ENCODE peak calls at places on chromosomes 2 and 18, in five cellular contexts. One of them, this sample, is unnamed.

GRCh38 chr2:64792995-64793639 is 139.4 kb upstream of the SERTAD2 start:
- DNase-seq in H1: no peak
- DNase-seq in H9: no peak
- DNase-seq in IMR-90: peak
- DNase-seq in mesendoderm: no peak
- DNase-seq in this sample: no peak

GRCh38 chr2:3656762-3657691 is 973 bp upstream of the ALLC start:
- DNase-seq in IMR-90: peak
- DNase-seq in mesendoderm: peak
- DNase-seq in H1: no peak
- DNase-seq in H9: peak
- DNase-seq in this sample: peak

GRCh38 chr18:51668632-51669031 is 471.2 kb upstream of the MEX3C start:
- DNase-seq in H1: no peak
- DNase-seq in IMR-90: no peak
- DNase-seq in mesendoderm: no peak
- DNase-seq in H9: no peak
- DNase-seq in this sample: no peak

GRCh38 chr2:239285071-239285931 is 115.5 kb downstream of the HDAC4 start:
- DNase-seq in H1: no peak
- DNase-seq in IMR-90: no peak
- DNase-seq in mesendoderm: no peak
- DNase-seq in H9: no peak
- DNase-seq in this sample: peak

GRCh38 chr2:241073166-241074064 is 28.7 kb downstream of the MTERF4 start:
- DNase-seq in IMR-90: no peak
- DNase-seq in H1: no peak
- DNase-seq in H9: no peak
- DNase-seq in mesendoderm: no peak
- DNase-seq in this sample: no peak

GRCh38 chr2:63614448-63614968 is 25.7 kb downstream of the MDH1 start:
- DNase-seq in H1: no peak
- DNase-seq in IMR-90: peak
- DNase-seq in H9: no peak
- DNase-seq in mesendoderm: peak
- DNase-seq in this sample: peak

GRCh38 chr2:144996225-144996795 is 476.4 kb upstream of the ZEB2 start:
- DNase-seq in H9: no peak
- DNase-seq in H1: no peak
- DNase-seq in IMR-90: peak
- DNase-seq in mesendoderm: no peak
- DNase-seq in this sample: peak

GRCh38 chr2:63596487-63596886 is 7.7 kb downstream of the MDH1 start:
- DNase-seq in H9: no peak
- DNase-seq in H1: no peak
- DNase-seq in mesendoderm: no peak
- DNase-seq in IMR-90: no peak
- DNase-seq in this sample: no peak

GRCh38 chr2:213991454-213992108 is 419.3 kb upstream of the VWC2L start:
- DNase-seq in mesendoderm: no peak
- DNase-seq in H1: no peak
- DNase-seq in H9: no peak
- DNase-seq in IMR-90: peak
- DNase-seq in this sample: peak

GRCh38 chr18:62715829-62716678 is 713 bp downstream of the PHLPP1 start:
- DNase-seq in H9: peak
- DNase-seq in mesendoderm: peak
- DNase-seq in IMR-90: peak
- DNase-seq in H1: peak
- DNase-seq in this sample: peak

GRCh38 chr2:56185582-56186046 is 1.8 kb downstream of the CCDC85A start:
- DNase-seq in IMR-90: no peak
- DNase-seq in H9: peak
- DNase-seq in H1: peak
- DNase-seq in mesendoderm: peak
- DNase-seq in this sample: peak

GRCh38 chr2:192236136-192236535 is 41.4 kb upstream of the TMEFF2 start:
- DNase-seq in H9: no peak
- DNase-seq in IMR-90: peak
- DNase-seq in H1: no peak
- DNase-seq in mesendoderm: no peak
- DNase-seq in this sample: peak

GRCh38 chr2:109125595-109126500 is 3.2 kb upstream of the SH3RF3 start:
- DNase-seq in H1: peak
- DNase-seq in mesendoderm: peak
- DNase-seq in H9: no peak
- DNase-seq in IMR-90: peak
- DNase-seq in this sample: peak

GRCh38 chr2:127901339-127902072 is 15.8 kb upstream of the AMMECR1L start:
- DNase-seq in H1: no peak
- DNase-seq in mesendoderm: no peak
- DNase-seq in IMR-90: peak
- DNase-seq in H9: no peak
- DNase-seq in this sample: no peak

DNA sequence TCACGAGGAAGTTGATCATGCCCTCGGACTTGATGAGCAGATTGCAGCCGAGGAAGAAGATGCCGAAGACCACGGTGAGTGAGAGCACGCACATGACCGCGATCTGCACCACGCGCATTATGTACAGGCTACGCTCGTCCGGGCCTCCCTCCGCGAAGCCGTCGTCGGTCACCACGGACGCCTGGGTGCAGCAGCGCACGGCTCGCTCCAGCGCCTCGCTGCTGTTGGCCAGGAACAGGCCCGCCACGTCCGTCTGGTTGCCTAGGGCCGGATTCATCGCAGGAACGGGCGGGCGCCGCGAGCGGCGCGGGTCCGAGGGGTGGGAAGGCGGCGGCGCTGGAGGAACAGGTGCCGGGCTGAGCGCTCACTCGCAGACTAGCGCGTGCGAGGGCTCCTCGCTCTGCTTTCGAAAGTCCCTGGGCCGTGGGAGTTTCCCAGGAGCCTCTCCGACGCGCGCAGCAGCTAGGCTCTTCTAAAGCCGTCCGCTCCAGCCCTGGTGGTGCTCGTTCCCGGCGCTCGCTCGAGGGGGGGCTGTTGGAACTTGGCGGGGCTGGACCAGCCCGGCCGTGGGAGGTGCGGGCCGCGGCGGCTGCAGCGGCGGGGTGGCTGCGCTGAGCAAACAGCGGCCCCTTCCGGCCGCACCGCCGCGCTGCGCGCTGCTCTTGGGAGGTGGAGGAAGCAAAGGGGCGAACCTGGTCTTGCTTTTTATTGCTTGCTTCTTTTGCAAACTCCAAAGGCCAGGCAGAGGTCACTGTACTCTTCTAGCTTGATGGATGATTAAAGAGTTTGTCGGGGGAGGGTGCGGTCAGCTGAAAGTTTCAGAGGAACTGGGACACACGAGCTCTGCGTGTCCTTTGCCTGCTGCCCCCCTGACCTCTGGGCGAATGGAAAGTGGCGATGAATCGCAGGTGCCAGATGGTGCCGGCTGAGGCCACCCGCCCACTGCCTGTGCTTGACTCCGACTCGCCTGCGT is at the start of gene RPRM:
- DNase-seq in H1: peak
- DNase-seq in IMR-90: peak
- DNase-seq in mesendoderm: peak
- DNase-seq in H9: peak
- DNase-seq in this sample: peak
- H2BK15ac ChIP-seq in H1: peak
- H2BK15ac ChIP-seq in IMR-90: no peak
- H2BK15ac ChIP-seq in mesendoderm: no peak
- H2BK15ac ChIP-seq in H9: no peak
- H2BK15ac ChIP-seq in this sample: no peak

GRCh38 chr2:41970898-41971660 is 76.7 kb upstream of the PKDCC start:
- DNase-seq in mesendoderm: no peak
- DNase-seq in IMR-90: peak
- DNase-seq in H1: no peak
- DNase-seq in H9: no peak
- DNase-seq in this sample: no peak
- H2BK15ac ChIP-seq in mesendoderm: no peak
- H2BK15ac ChIP-seq in IMR-90: no peak
- H2BK15ac ChIP-seq in H1: no peak
- H2BK15ac ChIP-seq in H9: no peak
- H2BK15ac ChIP-seq in this sample: no peak

GRCh38 chr18:48828201-48828580 is 122.6 kb downstream of the SMAD7 start:
- DNase-seq in H9: no peak
- DNase-seq in IMR-90: no peak
- DNase-seq in H1: no peak
- DNase-seq in mesendoderm: no peak
- DNase-seq in this sample: no peak

GRCh38 chr18:48829443-48830149 is 121.2 kb downstream of the SMAD7 start:
- DNase-seq in IMR-90: no peak
- DNase-seq in mesendoderm: peak
- DNase-seq in H9: peak
- DNase-seq in H1: peak
- DNase-seq in this sample: no peak

GRCh38 chr18:48827321-48828200 is 123.2 kb downstream of the SMAD7 start:
- DNase-seq in H1: peak
- DNase-seq in IMR-90: peak
- DNase-seq in H9: peak
- DNase-seq in mesendoderm: peak
- DNase-seq in this sample: peak

GRCh38 chr18:48826806-48827205 is 124.0 kb downstream of the SMAD7 start:
- DNase-seq in mesendoderm: no peak
- DNase-seq in IMR-90: no peak
- DNase-seq in H9: peak
- DNase-seq in H1: no peak
- DNase-seq in this sample: no peak

GRCh38 chr18:48828713-48829442 is 121.9 kb downstream of the SMAD7 start:
- DNase-seq in mesendoderm: peak
- DNase-seq in IMR-90: no peak
- DNase-seq in H9: peak
- DNase-seq in H1: peak
- DNase-seq in this sample: no peak
- H2BK15ac ChIP-seq in mesendoderm: no peak
- H2BK15ac ChIP-seq in IMR-90: no peak
- H2BK15ac ChIP-seq in H9: no peak
- H2BK15ac ChIP-seq in H1: peak
- H2BK15ac ChIP-seq in this sample: peak

GRCh38 chr18:2654105-2654827 is 1.3 kb upstream of the SMCHD1 start:
- DNase-seq in IMR-90: peak
- DNase-seq in H9: no peak
- DNase-seq in mesendoderm: peak
- DNase-seq in H1: no peak
- DNase-seq in this sample: no peak

GRCh38 chr18:2655954-2656236 is 369 bp downstream of the SMCHD1 start:
- DNase-seq in H1: no peak
- DNase-seq in H9: no peak
- DNase-seq in IMR-90: no peak
- DNase-seq in mesendoderm: peak
- DNase-seq in this sample: no peak

GRCh38 chr18:2654828-2655152 is 736 bp upstream of the SMCHD1 start:
- DNase-seq in mesendoderm: peak
- DNase-seq in IMR-90: peak
- DNase-seq in H1: no peak
- DNase-seq in H9: no peak
- DNase-seq in this sample: no peak

GRCh38 chr18:2656237-2657042 is 914 bp downstream of the SMCHD1 start:
- DNase-seq in mesendoderm: peak
- DNase-seq in IMR-90: peak
- DNase-seq in H9: peak
- DNase-seq in H1: no peak
- DNase-seq in this sample: peak

DNA sequence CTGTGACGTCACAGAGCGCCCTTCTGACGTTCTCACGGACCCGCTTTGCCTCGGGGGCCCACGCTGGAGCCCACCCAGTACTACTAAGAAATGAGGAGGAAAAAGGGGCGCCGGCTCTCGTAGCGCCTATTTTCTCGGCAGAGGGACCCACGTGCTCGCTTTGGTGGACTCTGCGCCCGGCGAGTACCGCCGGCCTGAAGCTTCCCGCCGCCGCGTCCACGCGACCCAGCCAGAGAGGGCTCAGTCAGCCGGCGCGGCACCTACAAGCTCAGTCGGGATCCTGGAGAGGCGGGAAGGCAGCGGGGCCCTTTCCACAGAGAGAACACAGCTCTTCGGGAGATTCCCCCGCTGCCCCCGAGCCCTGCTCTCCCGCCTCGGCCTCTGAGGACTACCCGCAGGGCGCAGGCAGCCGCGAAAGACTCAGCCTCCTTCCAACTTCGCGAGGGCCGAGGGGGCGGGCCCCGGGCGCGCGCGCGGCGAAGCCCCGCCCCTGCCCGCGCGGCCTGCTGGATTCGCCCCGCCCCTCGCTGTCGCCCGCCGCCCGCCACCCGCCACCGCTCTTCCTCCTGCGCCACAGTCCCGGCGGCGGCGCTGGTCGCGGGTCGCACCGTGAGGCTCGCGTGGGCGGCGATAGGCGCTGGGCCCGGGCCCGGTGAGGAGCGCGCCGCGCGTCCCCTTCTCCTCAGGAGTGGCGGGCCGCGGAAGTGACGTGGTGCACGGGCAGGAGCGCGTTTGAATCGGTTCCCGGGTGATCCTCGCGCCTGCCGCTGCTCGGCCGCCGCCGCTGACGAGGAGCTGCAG is at the start of gene SMCHD1:
- DNase-seq in H9: peak
- DNase-seq in IMR-90: peak
- DNase-seq in mesendoderm: peak
- DNase-seq in H1: peak
- DNase-seq in this sample: peak
- H2BK15ac ChIP-seq in H9: peak
- H2BK15ac ChIP-seq in IMR-90: peak
- H2BK15ac ChIP-seq in mesendoderm: no peak
- H2BK15ac ChIP-seq in H1: no peak
- H2BK15ac ChIP-seq in this sample: peak

DNA sequence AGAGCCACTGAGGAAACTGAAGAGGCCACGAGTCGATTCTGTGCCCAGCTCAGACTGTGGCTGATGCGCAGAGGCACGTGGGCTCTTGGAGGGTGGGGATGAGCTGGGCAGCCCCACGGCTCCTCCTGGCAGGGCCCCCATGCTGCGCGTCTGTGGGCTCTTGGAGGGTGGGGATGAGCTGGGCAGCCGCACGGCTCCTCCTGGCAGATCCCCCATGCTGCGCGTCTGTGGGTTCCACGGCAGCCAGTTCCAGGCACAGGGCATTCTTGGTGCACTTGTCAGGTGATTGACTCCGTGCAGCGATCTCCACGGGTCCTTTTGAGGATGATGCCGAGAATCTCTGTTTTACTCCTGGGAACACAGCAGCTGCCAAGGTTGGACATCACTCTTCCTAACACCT is 138.1 kb upstream of the ZNF236 start:
- DNase-seq in IMR-90: no peak
- DNase-seq in H9: no peak
- DNase-seq in H1: no peak
- DNase-seq in mesendoderm: no peak
- DNase-seq in this sample: no peak
- H2BK15ac ChIP-seq in IMR-90: no peak
- H2BK15ac ChIP-seq in H9: no peak
- H2BK15ac ChIP-seq in H1: no peak
- H2BK15ac ChIP-seq in mesendoderm: no peak
- H2BK15ac ChIP-seq in this sample: no peak

This sample was measured in mesenchymal stem cell.